ENCODE peak calls at places on chromosome 7, in five cellular contexts. K is endodermal cell; A is CD8-positive, alpha-beta memory T cell; M is sigmoid colon; L is tibial nerve. J is an unnamed sample.

GRCh38 chr7:150740053-150740452 is 2.8 kb downstream of the GIMAP5 start:
- DNase-seq in K (no peak), A (no peak), M (no peak), L (peak; percentile 36), J (no peak)

GRCh38 chr7:152180587-152180986 is 155.1 kb downstream of the GALNT11 start:
- DNase-seq in K (no peak), A (no peak), M (no peak), L (no peak), J (no peak)

GRCh38 chr7:30562498-30562897 is 32.2 kb upstream of the GARS1 start:
- DNase-seq in K (no peak), A (no peak), M (no peak), L (no peak), J (no peak)

GRCh38 chr7:150992051-150992640 is 1.3 kb downstream of the NOS3 start:
- DNase-seq in K (no peak), A (no peak), M (no peak), L (no peak), J (no peak)

GRCh38 chr7:18399624-18400235 is 95.8 kb upstream of the HDAC9 start:
- DNase-seq in K (peak; percentile 61), A (no peak), M (no peak), L (no peak), J (no peak)

GRCh38 chr7:55325371-55325792 is 39.8 kb upstream of the LANCL2 start:
- DNase-seq in K (no peak), A (no peak), M (no peak), L (peak; percentile 25), J (no peak)

GRCh38 chr7:84412161-84412969 is 217.8 kb upstream of the SEMA3A start:
- DNase-seq in K (no peak), A (no peak), M (no peak), L (no peak), J (no peak)

GRCh38 chr7:96321041-96321669 is 743 bp downstream of the SLC25A13 start:
- DNase-seq in K (peak; percentile 95), A (peak; percentile 23), M (peak; percentile 93), L (peak; percentile 84), J (peak; percentile 95)

GRCh38 chr7:81013036-81013435 is 94.2 kb upstream of the SEMA3C start:
- DNase-seq in K (no peak), A (no peak), M (no peak), L (no peak), J (no peak)

GRCh38 chr7:131164025-131164899 is 163.4 kb upstream of the MKLN1 start:
- DNase-seq in K (no peak), A (no peak), M (no peak), L (no peak), J (no peak)

GRCh38 chr7:121398246-121398645 is 2.1 kb upstream of the FAM3C start:
- DNase-seq in K (no peak), A (no peak), M (no peak), L (no peak), J (no peak)

GRCh38 chr7:26515462-26515861 is 223.8 kb downstream of the SNX10 start:
- DNase-seq in K (no peak), A (no peak), M (no peak), L (no peak), J (no peak)

GRCh38 chr7:1900847-1901246 is 230.8 kb downstream of the ELFN1 start:
- DNase-seq in K (no peak), A (no peak), M (no peak), L (no peak), J (peak; percentile 51)

GRCh38 chr7:1898628-1899185 is 228.6 kb downstream of the ELFN1 start:
- DNase-seq in K (no peak), A (no peak), M (no peak), L (no peak), J (no peak)

GRCh38 chr7:1899951-1900762 is 230.1 kb downstream of the ELFN1 start:
- DNase-seq in K (no peak), A (no peak), M (no peak), L (no peak), J (peak; percentile 63)

GRCh38 chr7:1897861-1898627 is 228.0 kb downstream of the ELFN1 start:
- DNase-seq in K (no peak), A (no peak), M (no peak), L (no peak), J (no peak)

DNA sequence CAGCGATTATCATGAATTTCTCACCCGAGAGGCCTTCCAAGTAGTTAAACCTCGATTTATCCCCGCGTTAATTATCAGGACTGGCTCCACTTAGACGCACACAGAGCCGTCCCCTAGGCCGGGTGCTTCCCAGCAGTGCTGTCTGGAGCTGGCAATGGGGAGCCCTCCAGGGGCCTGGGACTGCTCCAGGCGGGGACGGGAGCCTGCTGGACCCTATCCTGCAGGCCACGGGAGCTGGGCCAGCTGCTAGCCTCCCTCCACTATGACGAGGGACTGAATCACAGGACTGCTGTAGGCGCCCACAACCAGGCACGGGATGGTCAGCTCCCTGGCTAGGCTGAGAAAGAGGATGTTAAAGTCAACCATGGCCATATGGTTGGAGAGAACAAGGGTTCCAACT is 229.1 kb downstream of the ELFN1 start:
- DNase-seq in K (no peak), A (no peak), M (no peak), L (no peak), J (no peak)
- H3K4me1 ChIP-seq in K (no peaks in the 10 kb centered on the region), A (no peaks in the 10 kb centered on the region), M (no peaks in the 10 kb centered on the region), L (no peaks in the 10 kb centered on the region), J (peaks cover 4% of the 10 kb centered on the region)

DNA sequence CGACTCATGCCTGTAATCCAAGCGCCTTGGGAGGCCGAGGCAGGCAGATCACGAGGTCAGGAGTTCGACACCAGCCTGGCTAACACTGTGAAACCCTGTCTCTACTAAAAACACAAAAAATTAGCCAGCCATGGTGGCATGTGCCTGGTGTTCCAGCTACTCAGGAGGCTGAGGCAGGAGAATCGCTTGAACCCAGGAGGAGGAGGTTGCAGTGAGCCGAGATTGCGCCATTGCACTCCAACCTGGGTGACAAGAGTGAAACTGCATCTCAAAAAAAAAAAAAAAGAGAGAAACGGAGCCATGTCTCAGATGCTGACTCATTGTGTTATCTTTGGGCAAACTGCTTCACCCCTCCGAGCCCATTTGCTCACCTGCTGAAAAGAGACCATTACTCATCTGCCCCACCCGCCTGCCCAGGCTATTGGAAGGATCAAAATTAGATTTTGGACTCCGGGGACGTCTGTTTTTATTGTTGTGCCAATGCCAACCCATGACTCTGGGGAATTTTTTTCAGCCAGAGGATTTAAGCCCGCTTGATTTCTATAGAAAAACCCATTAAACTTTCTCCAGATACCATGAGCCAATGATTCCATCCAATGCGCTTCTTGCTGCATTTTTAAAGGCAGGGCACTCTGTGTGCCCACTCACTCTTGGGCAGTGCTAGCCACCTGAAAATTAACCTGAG is 16.5 kb upstream of the KPNA7 start:
- DNase-seq in K (no peak), A (no peak), M (no peak), L (no peak), J (no peak)
- H3K4me3 ChIP-seq in K (no peak overlapping the region), A (no peak overlapping the region), M (no peak overlapping the region), L (no peak overlapping the region), J (no peak overlapping the region)

GRCh38 chr7:155715406-155715805 is 70.9 kb downstream of the RBM33 start:
- DNase-seq in K (no peak), A (no peak), M (no peak), L (no peak), J (no peak)

GRCh38 chr7:155711081-155711480 is 66.6 kb downstream of the RBM33 start:
- DNase-seq in K (no peak), A (no peak), M (no peak), L (no peak), J (no peak)

GRCh38 chr7:155710530-155710929 is 66.1 kb downstream of the RBM33 start:
- DNase-seq in K (no peak), A (no peak), M (no peak), L (no peak), J (no peak)

GRCh38 chr7:155714702-155715101 is 70.2 kb downstream of the RBM33 start:
- DNase-seq in K (no peak), A (no peak), M (no peak), L (no peak), J (no peak)

DNA sequence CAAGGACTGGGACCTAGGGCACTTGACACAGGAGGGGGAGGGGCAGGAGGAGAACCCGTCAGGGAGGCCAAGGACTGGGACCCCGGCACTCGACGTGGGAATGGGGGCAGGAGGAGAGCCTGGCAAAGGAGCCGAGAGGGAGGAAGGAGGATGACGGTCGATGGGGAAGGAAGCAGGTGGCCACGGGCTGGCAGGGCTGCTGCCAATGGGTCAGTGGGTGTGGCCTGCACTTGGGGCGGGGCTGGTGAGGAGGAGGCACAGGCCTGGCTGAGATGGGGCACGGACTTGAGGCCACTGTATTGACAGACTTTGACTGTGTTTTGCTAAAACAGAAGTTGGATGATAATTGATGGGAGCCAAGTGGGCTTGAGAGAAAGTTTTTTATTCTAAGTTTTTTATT is 68.9 kb downstream of the RBM33 start:
- DNase-seq in K (no peak), A (no peak), M (no peak), L (no peak), J (peak; percentile 89)
- H3K4me1 ChIP-seq in K (no peaks in the 10 kb centered on the region), A (no peaks in the 10 kb centered on the region), M (no peaks in the 10 kb centered on the region), L (peaks cover 4% of the 10 kb centered on the region), J (peaks cover 3% of the 10 kb centered on the region)

GRCh38 chr7:137986252-137987010 is 15.5 kb downstream of the CREB3L2 start:
- DNase-seq in K (no peak), A (no peak), M (peak; percentile 79), L (peak; percentile 66), J (no peak)
- H3K4me3 ChIP-seq in K (no peak overlapping the region), A (no peak overlapping the region), M (no peak overlapping the region), L (no peak overlapping the region), J (no peak overlapping the region)

DNA sequence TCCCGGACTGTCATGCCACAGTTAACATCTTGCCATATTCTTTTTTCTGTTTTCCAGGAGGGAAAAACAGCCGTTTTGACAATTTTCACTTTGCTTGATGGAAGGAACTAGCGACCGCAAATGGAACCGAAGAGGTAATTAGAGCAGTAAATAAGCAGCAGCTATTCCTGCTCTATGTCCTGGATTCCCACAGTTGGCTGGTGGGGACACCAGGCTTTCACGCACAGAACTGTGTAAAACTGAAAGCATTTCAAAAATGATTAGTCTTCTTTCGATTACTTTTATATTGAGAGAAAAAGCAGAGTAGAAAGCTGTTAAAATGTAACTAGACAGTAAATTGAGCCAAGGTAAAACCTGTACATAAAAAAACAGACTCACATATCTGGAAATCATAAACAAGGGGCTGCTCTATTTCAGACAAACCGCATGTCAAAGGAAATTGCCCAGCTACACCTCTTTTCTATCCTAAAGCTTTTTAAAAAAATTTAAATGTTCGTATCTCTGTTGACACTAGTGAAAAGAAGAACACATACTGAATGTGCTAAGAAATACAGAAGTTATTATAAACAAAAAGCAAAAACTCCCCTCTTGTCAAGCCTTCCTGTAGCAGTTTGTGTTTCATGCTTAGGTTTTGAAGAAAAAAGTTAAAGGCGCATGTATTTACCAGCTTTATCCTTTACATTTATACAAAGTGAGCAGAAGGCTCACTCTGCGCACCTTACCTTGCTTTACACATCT is 93.4 kb downstream of the RNF216 start:
- DNase-seq in K (no peak), A (no peak), M (no peak), L (no peak), J (no peak)
- H3K4me1 ChIP-seq in K (peaks cover 20% of the 10 kb centered on the region), A (peaks cover 71% of the 10 kb centered on the region), M (peaks cover 97% of the 10 kb centered on the region), L (peaks cover 50% of the 10 kb centered on the region), J (peaks cover 56% of the 10 kb centered on the region)

J was measured in spleen.